ENCODE peak calls at places on chromosomes 1 and 21, in nine cellular contexts. Z is HEK293T, A is NCI-H526, Y is GM12864, B is hippocampal formation, S is NCI-H1092, L is IMR-90, X is anterior cingulate cortex, R is fibroblast of the conjunctiva. V is an unnamed sample.

GRCh38 chr1:175471039-175471800 is 272.2 kb downstream of the TNR start:
- DNase-seq in Z (no peak), R (no peak), Y (peak), S (no peak), X (no peak), B (no peak), A (no peak), L (no peak), V (no peak)

GRCh38 chr21:31732891-31733520 is 1.1 kb upstream of the SCAF4 start:
- DNase-seq in B (no peak), Y (no peak), R (no peak), L (peak), Z (peak), S (peak), X (no peak), A (no peak), V (no peak)

GRCh38 chr1:47474278-47475193 is 36.7 kb downstream of the FOXD2 start:
- DNase-seq in R (no peak), L (no peak), A (no peak), S (no peak), Z (no peak), Y (no peak), B (no peak), X (no peak), V (no peak)

GRCh38 chr1:9435854-9436253 is 103.4 kb upstream of the SLC25A33 start:
- DNase-seq in R (no peak), S (no peak), Y (no peak), L (no peak), X (no peak), A (no peak), Z (no peak), B (no peak), V (no peak)

GRCh38 chr1:26069941-26070807 is 2.7 kb upstream of the TRIM63 start:
- DNase-seq in S (no peak), B (no peak), Y (no peak), X (no peak), Z (no peak), R (no peak), A (no peak), L (no peak), V (no peak)

GRCh38 chr1:65401612-65402011 is 18.9 kb upstream of the LEPR start:
- DNase-seq in B (peak), A (no peak), S (no peak), R (no peak), Y (no peak), L (no peak), Z (no peak), X (no peak), V (no peak)

GRCh38 chr1:48617227-48617626 is 145.2 kb upstream of the SPATA6 start:
- DNase-seq in R (peak), S (no peak), Z (no peak), A (no peak), B (no peak), Y (no peak), X (no peak), L (no peak), V (no peak)

GRCh38 chr1:110475358-110476027 is 24.5 kb downstream of the PROK1 start:
- DNase-seq in R (no peak), X (no peak), Y (no peak), B (no peak), Z (peak), S (no peak), A (no peak), L (no peak), V (no peak)

GRCh38 chr1:37537378-37537777 is 16.7 kb downstream of the SNIP1 start:
- DNase-seq in Y (no peak), Z (no peak), L (peak), R (no peak), A (no peak), S (no peak), X (no peak), B (no peak), V (no peak)

GRCh38 chr1:231986631-231987291 is 360.2 kb downstream of the DISC1 start:
- DNase-seq in S (no peak), B (no peak), Z (no peak), A (peak), X (no peak), L (peak), Y (no peak), R (peak), V (no peak)

GRCh38 chr1:14946567-14947285 is 206.8 kb upstream of the TMEM51 start:
- DNase-seq in R (peak), X (no peak), Y (no peak), A (no peak), B (no peak), L (peak), Z (no peak), S (no peak), V (no peak)

GRCh38 chr1:201138311-201138840 is 11.4 kb upstream of the ASCL5 start:
- DNase-seq in R (no peak), Z (no peak), X (no peak), B (no peak), L (no peak), S (no peak), Y (no peak), A (no peak), V (no peak)

GRCh38 chr1:226309398-226310122 is 596 bp upstream of the LIN9 start:
- DNase-seq in Y (no peak), S (peak), X (peak), L (no peak), B (no peak), R (no peak), A (no peak), Z (no peak), V (no peak)

GRCh38 chr1:50832167-50832566 is 127.9 kb downstream of the FAF1 start:
- DNase-seq in Z (no peak), A (no peak), S (no peak), L (no peak), B (no peak), R (no peak), Y (no peak), X (no peak), V (no peak)

GRCh38 chr1:204991342-204991844 is 51.6 kb upstream of the CNTN2 start:
- DNase-seq in Z (no peak), B (peak), R (no peak), S (no peak), L (no peak), Y (no peak), A (no peak), X (no peak), V (no peak)

GRCh38 chr21:44998086-44998620 is 58.3 kb downstream of the SLX9 start:
- DNase-seq in Z (no peak), B (no peak), A (no peak), Y (no peak), R (no peak), X (no peak), S (no peak), L (no peak), V (no peak)

GRCh38 chr1:5917591-5918274 is 74.5 kb downstream of the NPHP4 start:
- DNase-seq in Y (no peak), A (no peak), B (no peak), Z (no peak), R (no peak), L (no peak), S (no peak), X (no peak), V (no peak)

GRCh38 chr21:44914176-44914874 is 6.4 kb downstream of the ITGB2 start:
- DNase-seq in X (no peak), A (no peak), Y (no peak), R (no peak), S (no peak), B (no peak), Z (no peak), L (no peak), V (no peak)

GRCh38 chr1:223711173-223711572 is 1.2 kb upstream of the CAPN2 start:
- DNase-seq in Y (no peak), X (peak), L (peak), Z (no peak), A (no peak), S (no peak), B (no peak), R (no peak), V (no peak)

GRCh38 chr1:85027242-85027983 is 20.9 kb downstream of the MCOLN3 start:
- DNase-seq in R (no peak), L (peak), Z (no peak), S (no peak), B (no peak), X (no peak), Y (peak), A (no peak), V (no peak)

GRCh38 chr1:163875214-163875926 is 553.6 kb downstream of the NUF2 start:
- DNase-seq in Z (no peak), B (no peak), X (no peak), S (no peak), A (no peak), Y (no peak), R (peak), L (peak), V (no peak)

GRCh38 chr1:100868364-100868995 is 26.2 kb downstream of the EXTL2 start:
- DNase-seq in A (no peak), Y (no peak), R (no peak), L (peak), B (peak), S (no peak), X (no peak), Z (peak), V (no peak)

GRCh38 chr21:27423073-27423472 is 456.2 kb upstream of the ADAMTS5 start:
- DNase-seq in Y (no peak), L (peak), B (no peak), Z (no peak), S (no peak), A (no peak), X (no peak), R (peak), V (no peak)

GRCh38 chr1:106676021-106676420 is 380.5 kb upstream of the PRMT6 start:
- DNase-seq in S (no peak), R (no peak), L (no peak), Z (no peak), A (no peak), B (no peak), X (no peak), Y (no peak), V (no peak)

GRCh38 chr1:32115496-32115895 is 7.6 kb downstream of the KPNA6 start:
- DNase-seq in A (no peak), X (no peak), R (no peak), Y (no peak), L (peak), B (no peak), S (no peak), Z (no peak), V (no peak)

GRCh38 chr1:216914974-216915373 is 191.7 kb upstream of the ESRRG start:
- DNase-seq in R (no peak), Y (no peak), Z (no peak), L (peak), B (no peak), S (no peak), A (no peak), X (no peak), V (no peak)

GRCh38 chr1:109056064-109056463 is 14.2 kb upstream of the WDR47 start:
- DNase-seq in R (no peak), B (no peak), A (no peak), Y (no peak), X (no peak), L (no peak), S (no peak), Z (no peak), V (no peak)

GRCh38 chr1:59685666-59686065 is 129.1 kb upstream of the HOOK1 start:
- DNase-seq in L (no peak), X (no peak), Y (no peak), Z (no peak), B (no peak), A (peak), S (peak), R (no peak), V (no peak)

GRCh38 chr1:180286417-180286816 is 56.4 kb downstream of the LHX4 start:
- DNase-seq in X (no peak), Z (no peak), A (no peak), R (no peak), Y (no peak), S (no peak), L (no peak), B (no peak), V (no peak)

GRCh38 chr1:234926574-234927311 is 201.9 kb downstream of the TOMM20 start:
- DNase-seq in R (no peak), S (no peak), A (no peak), L (no peak), Y (peak), X (no peak), B (no peak), Z (no peak), V (no peak)

GRCh38 chr1:167273027-167273800 is 52.5 kb downstream of the POU2F1 start:
- DNase-seq in Y (no peak), R (peak), Z (no peak), X (peak), L (peak), S (no peak), B (no peak), A (no peak), V (no peak)

GRCh38 chr1:15997637-15998280 is 6.3 kb upstream of the SRARP start:
- DNase-seq in Y (no peak), L (no peak), Z (no peak), X (no peak), R (no peak), S (no peak), A (no peak), B (no peak), V (no peak)

GRCh38 chr1:228038387-228039005 is 31.7 kb downstream of the WNT3A start:
- DNase-seq in Z (peak), S (no peak), Y (no peak), L (no peak), B (no peak), R (no peak), X (no peak), A (no peak), V (no peak)

GRCh38 chr1:223558512-223558911 is 107.0 kb downstream of the CAPN8 start:
- DNase-seq in L (no peak), R (no peak), S (no peak), X (no peak), Z (no peak), B (no peak), A (no peak), Y (no peak), V (no peak)

GRCh38 chr21:45041351-45041805 is 33.0 kb upstream of the ADARB1 start:
- DNase-seq in B (no peak), L (peak), X (no peak), A (no peak), R (peak), S (no peak), Z (no peak), Y (no peak), V (no peak)

V was measured in nucleus accumbens.